ENCODE peak calls at places on chromosomes 13 and 19, in eight cellular contexts. One of them, this sample, is unnamed.

GRCh38 chr19:40190891-40191835 is at the start of gene MAP3K10:
- DNase-seq in heart left ventricle: peak; percentile 81
- DNase-seq in WERI-Rb-1: peak; percentile 69
- DNase-seq in brain microvascular endothelial cell: peak; percentile 63
- DNase-seq in PC-9: no peak
- DNase-seq in right lobe of liver: peak; percentile 85
- DNase-seq in right atrium auricular region: peak; percentile 68
- DNase-seq in adrenal gland: peak; percentile 76
- DNase-seq in this sample: peak; percentile 8

GRCh38 chr19:507286-508203 is at the start of gene TPGS1:
- DNase-seq in heart left ventricle: peak; percentile 79
- DNase-seq in WERI-Rb-1: peak; percentile 94
- DNase-seq in brain microvascular endothelial cell: peak; percentile 51
- DNase-seq in PC-9: peak; percentile 58
- DNase-seq in right lobe of liver: peak; percentile 94
- DNase-seq in right atrium auricular region: peak; percentile 70
- DNase-seq in adrenal gland: peak; percentile 69
- DNase-seq in this sample: no peak

GRCh38 chr19:5031231-5032100 is 62.6 kb downstream of the KDM4B start:
- DNase-seq in heart left ventricle: peak; percentile 78
- DNase-seq in WERI-Rb-1: peak; percentile 88
- DNase-seq in brain microvascular endothelial cell: peak; percentile 70
- DNase-seq in PC-9: peak; percentile 40
- DNase-seq in right lobe of liver: peak; percentile 86
- DNase-seq in right atrium auricular region: peak; percentile 86
- DNase-seq in adrenal gland: peak; percentile 88
- DNase-seq in this sample: peak; percentile 48

GRCh38 chr19:8028951-8029491 is 23.5 kb upstream of the CCL25 start:
- DNase-seq in heart left ventricle: peak; percentile 20
- DNase-seq in WERI-Rb-1: peak; percentile 40
- DNase-seq in brain microvascular endothelial cell: no peak
- DNase-seq in PC-9: no peak
- DNase-seq in right lobe of liver: no peak
- DNase-seq in right atrium auricular region: no peak
- DNase-seq in adrenal gland: no peak
- DNase-seq in this sample: no peak

GRCh38 chr13:20567881-20568528 is 1.0 kb downstream of the IFT88 start:
- DNase-seq in heart left ventricle: no peak
- DNase-seq in WERI-Rb-1: no peak
- DNase-seq in brain microvascular endothelial cell: peak; percentile 7
- DNase-seq in PC-9: no peak
- DNase-seq in right lobe of liver: no peak
- DNase-seq in right atrium auricular region: no peak
- DNase-seq in adrenal gland: peak; percentile 6
- DNase-seq in this sample: no peak

GRCh38 chr13:80312012-80312704 is 28.8 kb downstream of the SPRY2 start:
- DNase-seq in heart left ventricle: no peak
- DNase-seq in WERI-Rb-1: no peak
- DNase-seq in brain microvascular endothelial cell: no peak
- DNase-seq in PC-9: no peak
- DNase-seq in right lobe of liver: no peak
- DNase-seq in right atrium auricular region: no peak
- DNase-seq in adrenal gland: no peak
- DNase-seq in this sample: no peak

GRCh38 chr13:40432018-40432978 is 234.1 kb downstream of the FOXO1 start:
- DNase-seq in heart left ventricle: no peak
- DNase-seq in WERI-Rb-1: no peak
- DNase-seq in brain microvascular endothelial cell: no peak
- DNase-seq in PC-9: no peak
- DNase-seq in right lobe of liver: no peak
- DNase-seq in right atrium auricular region: no peak
- DNase-seq in adrenal gland: no peak
- DNase-seq in this sample: no peak

GRCh38 chr19:8593931-8594330 is 16.6 kb downstream of the ADAMTS10 start:
- DNase-seq in heart left ventricle: no peak
- DNase-seq in WERI-Rb-1: no peak
- DNase-seq in brain microvascular endothelial cell: no peak
- DNase-seq in PC-9: no peak
- DNase-seq in right lobe of liver: no peak
- DNase-seq in right atrium auricular region: no peak
- DNase-seq in adrenal gland: no peak
- DNase-seq in this sample: no peak

GRCh38 chr13:114303700-114304327 is 10.5 kb upstream of the CHAMP1 start:
- DNase-seq in heart left ventricle: no peak
- DNase-seq in WERI-Rb-1: no peak
- DNase-seq in brain microvascular endothelial cell: no peak
- DNase-seq in PC-9: no peak
- DNase-seq in right lobe of liver: no peak
- DNase-seq in right atrium auricular region: no peak
- DNase-seq in adrenal gland: no peak
- DNase-seq in this sample: no peak

GRCh38 chr19:18317998-18318800 is 4.7 kb downstream of the LSM4 start:
- DNase-seq in heart left ventricle: peak; percentile 59
- DNase-seq in WERI-Rb-1: no peak
- DNase-seq in brain microvascular endothelial cell: no peak
- DNase-seq in PC-9: no peak
- DNase-seq in right lobe of liver: peak; percentile 69
- DNase-seq in right atrium auricular region: no peak
- DNase-seq in adrenal gland: peak; percentile 50
- DNase-seq in this sample: no peak

GRCh38 chr13:74036373-74036772 is 97.8 kb downstream of the KLF12 start:
- DNase-seq in heart left ventricle: no peak
- DNase-seq in WERI-Rb-1: no peak
- DNase-seq in brain microvascular endothelial cell: no peak
- DNase-seq in PC-9: peak; percentile 73
- DNase-seq in right lobe of liver: no peak
- DNase-seq in right atrium auricular region: no peak
- DNase-seq in adrenal gland: no peak
- DNase-seq in this sample: peak; percentile 93

GRCh38 chr13:75319244-75319643 is 162.7 kb downstream of the TBC1D4 start:
- DNase-seq in heart left ventricle: no peak
- DNase-seq in WERI-Rb-1: no peak
- DNase-seq in brain microvascular endothelial cell: peak; percentile 31
- DNase-seq in PC-9: no peak
- DNase-seq in right lobe of liver: no peak
- DNase-seq in right atrium auricular region: no peak
- DNase-seq in adrenal gland: no peak
- DNase-seq in this sample: peak; percentile 25

GRCh38 chr19:51784922-51785690 is 9.9 kb upstream of the FPR3 start:
- DNase-seq in heart left ventricle: peak; percentile 62
- DNase-seq in WERI-Rb-1: no peak
- DNase-seq in brain microvascular endothelial cell: peak; percentile 32
- DNase-seq in PC-9: peak; percentile 53
- DNase-seq in right lobe of liver: no peak
- DNase-seq in right atrium auricular region: peak; percentile 90
- DNase-seq in adrenal gland: peak; percentile 69
- DNase-seq in this sample: peak; percentile 62

GRCh38 chr19:35178701-35179100 is 24.2 kb downstream of the FXYD5 start:
- DNase-seq in heart left ventricle: no peak
- DNase-seq in WERI-Rb-1: no peak
- DNase-seq in brain microvascular endothelial cell: no peak
- DNase-seq in PC-9: no peak
- DNase-seq in right lobe of liver: no peak
- DNase-seq in right atrium auricular region: no peak
- DNase-seq in adrenal gland: no peak
- DNase-seq in this sample: no peak

GRCh38 chr19:35184267-35184666 is 29.7 kb downstream of the FXYD5 start:
- DNase-seq in heart left ventricle: no peak
- DNase-seq in WERI-Rb-1: no peak
- DNase-seq in brain microvascular endothelial cell: no peak
- DNase-seq in PC-9: no peak
- DNase-seq in right lobe of liver: no peak
- DNase-seq in right atrium auricular region: no peak
- DNase-seq in adrenal gland: no peak
- DNase-seq in this sample: no peak

GRCh38 chr19:35179830-35180229 is 25.3 kb downstream of the FXYD5 start:
- DNase-seq in heart left ventricle: no peak
- DNase-seq in WERI-Rb-1: no peak
- DNase-seq in brain microvascular endothelial cell: no peak
- DNase-seq in PC-9: no peak
- DNase-seq in right lobe of liver: no peak
- DNase-seq in right atrium auricular region: no peak
- DNase-seq in adrenal gland: no peak
- DNase-seq in this sample: no peak

GRCh38 chr19:35184884-35185283 is 30.3 kb downstream of the FXYD5 start:
- DNase-seq in heart left ventricle: no peak
- DNase-seq in WERI-Rb-1: no peak
- DNase-seq in brain microvascular endothelial cell: no peak
- DNase-seq in PC-9: no peak
- DNase-seq in right lobe of liver: no peak
- DNase-seq in right atrium auricular region: no peak
- DNase-seq in adrenal gland: no peak
- DNase-seq in this sample: no peak

DNA sequence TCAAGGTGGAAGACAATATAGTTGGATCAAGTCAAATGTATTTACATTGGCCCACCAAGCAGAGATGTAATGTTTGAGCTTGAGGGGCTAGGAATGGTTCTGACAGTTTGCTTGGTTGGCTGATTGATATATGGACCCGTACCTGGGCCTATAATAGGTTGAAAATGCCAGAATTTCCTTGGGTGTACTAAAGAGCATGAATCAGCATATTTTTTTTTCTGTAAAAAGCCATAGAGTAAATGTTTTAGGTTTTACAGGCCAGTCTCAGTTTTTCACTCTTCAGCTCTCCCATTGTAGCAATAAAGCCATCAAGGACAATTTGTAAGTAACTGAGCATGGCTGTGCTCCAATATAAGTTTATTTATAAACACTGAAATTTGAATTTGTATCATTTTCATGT is 26.9 kb downstream of the FXYD5 start:
- DNase-seq in heart left ventricle: no peak
- DNase-seq in WERI-Rb-1: no peak
- DNase-seq in brain microvascular endothelial cell: no peak
- DNase-seq in PC-9: no peak
- DNase-seq in right lobe of liver: no peak
- DNase-seq in right atrium auricular region: no peak
- DNase-seq in adrenal gland: no peak
- DNase-seq in this sample: no peak
- TF ChIP-seq CTCF in heart left ventricle: no peak
- TF ChIP-seq CTCF in WERI-Rb-1: no peak
- TF ChIP-seq CTCF in brain microvascular endothelial cell: no peak
- TF ChIP-seq CTCF in PC-9: no peak
- TF ChIP-seq CTCF in right lobe of liver: no peak
- TF ChIP-seq CTCF in right atrium auricular region: no peak
- TF ChIP-seq CTCF in adrenal gland: no peak
- TF ChIP-seq CTCF in this sample: no peak

GRCh38 chr13:52737451-52737850 is 2.2 kb downstream of the CNMD start:
- DNase-seq in heart left ventricle: no peak
- DNase-seq in WERI-Rb-1: no peak
- DNase-seq in brain microvascular endothelial cell: no peak
- DNase-seq in PC-9: no peak
- DNase-seq in right lobe of liver: no peak
- DNase-seq in right atrium auricular region: no peak
- DNase-seq in adrenal gland: no peak
- DNase-seq in this sample: no peak

GRCh38 chr13:52736891-52737290 is 2.7 kb downstream of the CNMD start:
- DNase-seq in heart left ventricle: no peak
- DNase-seq in WERI-Rb-1: peak; percentile 25
- DNase-seq in brain microvascular endothelial cell: no peak
- DNase-seq in PC-9: no peak
- DNase-seq in right lobe of liver: no peak
- DNase-seq in right atrium auricular region: no peak
- DNase-seq in adrenal gland: no peak
- DNase-seq in this sample: no peak

GRCh38 chr13:52737900-52738299 is 1.7 kb downstream of the CNMD start:
- DNase-seq in heart left ventricle: no peak
- DNase-seq in WERI-Rb-1: no peak
- DNase-seq in brain microvascular endothelial cell: no peak
- DNase-seq in PC-9: no peak
- DNase-seq in right lobe of liver: no peak
- DNase-seq in right atrium auricular region: no peak
- DNase-seq in adrenal gland: no peak
- DNase-seq in this sample: no peak

GRCh38 chr13:52738719-52739467 is 727 bp downstream of the CNMD start:
- DNase-seq in heart left ventricle: peak; percentile 18
- DNase-seq in WERI-Rb-1: no peak
- DNase-seq in brain microvascular endothelial cell: no peak
- DNase-seq in PC-9: no peak
- DNase-seq in right lobe of liver: no peak
- DNase-seq in right atrium auricular region: no peak
- DNase-seq in adrenal gland: peak; percentile 7
- DNase-seq in this sample: no peak

GRCh38 chr13:52739468-52740071 is at the start of gene CNMD:
- DNase-seq in heart left ventricle: no peak
- DNase-seq in WERI-Rb-1: no peak
- DNase-seq in brain microvascular endothelial cell: no peak
- DNase-seq in PC-9: no peak
- DNase-seq in right lobe of liver: no peak
- DNase-seq in right atrium auricular region: no peak
- DNase-seq in adrenal gland: no peak
- DNase-seq in this sample: no peak
- H3K4me3 ChIP-seq in heart left ventricle: peak within 1 kb of the TSS; percentile 37
- H3K4me3 ChIP-seq in WERI-Rb-1: no peak within 1 kb of the TSS
- H3K4me3 ChIP-seq in brain microvascular endothelial cell: peak within 1 kb of the TSS; percentile 38
- H3K4me3 ChIP-seq in PC-9: no peak within 1 kb of the TSS
- H3K4me3 ChIP-seq in right lobe of liver: no peak within 1 kb of the TSS
- H3K4me3 ChIP-seq in right atrium auricular region: peak within 1 kb of the TSS; percentile 12
- H3K4me3 ChIP-seq in adrenal gland: peak within 1 kb of the TSS; percentile 16
- H3K4me3 ChIP-seq in this sample: no peak within 1 kb of the TSS

DNA sequence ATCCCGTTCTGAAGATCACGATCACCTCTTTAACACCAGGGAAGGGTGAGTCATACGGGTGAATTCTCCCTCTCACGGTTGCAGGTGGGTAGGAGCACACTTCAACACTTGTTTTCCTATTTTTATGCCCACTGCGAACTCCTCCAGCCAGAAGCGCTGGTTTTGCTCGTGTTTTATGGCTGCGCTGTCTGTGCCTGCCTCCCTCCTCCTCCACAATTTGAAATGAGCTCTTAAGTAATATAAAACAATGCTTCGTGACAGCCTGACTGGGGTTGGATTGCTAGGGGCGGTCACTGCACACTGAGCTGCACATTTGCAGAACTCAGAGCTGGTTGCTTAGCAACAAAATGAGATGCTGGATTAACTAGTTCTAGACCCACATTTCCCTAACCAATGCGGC is 12.9 kb downstream of the CCDC70 start:
- DNase-seq in heart left ventricle: no peak
- DNase-seq in WERI-Rb-1: no peak
- DNase-seq in brain microvascular endothelial cell: no peak
- DNase-seq in PC-9: no peak
- DNase-seq in right lobe of liver: no peak
- DNase-seq in right atrium auricular region: no peak
- DNase-seq in adrenal gland: no peak
- DNase-seq in this sample: no peak
- H3K36me3 ChIP-seq in heart left ventricle: no peaks in the 10 kb centered on the region
- H3K36me3 ChIP-seq in WERI-Rb-1: no peaks in the 10 kb centered on the region
- H3K36me3 ChIP-seq in brain microvascular endothelial cell: no peaks in the 10 kb centered on the region
- H3K36me3 ChIP-seq in PC-9: no peaks in the 10 kb centered on the region
- H3K36me3 ChIP-seq in right lobe of liver: no peaks in the 10 kb centered on the region
- H3K36me3 ChIP-seq in right atrium auricular region: no peaks in the 10 kb centered on the region
- H3K36me3 ChIP-seq in adrenal gland: no peaks in the 10 kb centered on the region
- H3K36me3 ChIP-seq in this sample: no peaks in the 10 kb centered on the region

DNA sequence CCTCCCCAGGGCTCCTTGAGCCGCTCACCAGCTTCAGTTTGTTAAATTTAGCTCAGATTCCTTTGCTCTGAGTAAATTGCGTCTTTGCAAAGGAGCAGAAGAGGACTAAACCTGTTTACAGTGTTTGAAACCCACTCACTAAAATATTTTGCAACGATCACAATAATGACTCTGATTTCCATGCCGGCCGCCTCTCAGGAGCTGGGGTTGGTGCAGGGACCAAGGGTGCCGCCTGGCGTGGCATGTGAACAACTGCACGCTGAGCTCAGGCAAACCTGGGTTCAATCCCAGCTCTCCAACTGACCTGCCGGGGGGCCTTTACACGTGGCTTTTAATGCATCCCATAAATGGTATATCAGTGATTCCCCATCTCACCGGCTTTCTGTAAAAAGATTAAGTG is 68.7 kb upstream of the CACNA1A start:
- DNase-seq in heart left ventricle: no peak
- DNase-seq in WERI-Rb-1: peak; percentile 12
- DNase-seq in brain microvascular endothelial cell: no peak
- DNase-seq in PC-9: no peak
- DNase-seq in right lobe of liver: no peak
- DNase-seq in right atrium auricular region: no peak
- DNase-seq in adrenal gland: no peak
- DNase-seq in this sample: no peak
- TF ChIP-seq CTCF in heart left ventricle: no peak
- TF ChIP-seq CTCF in WERI-Rb-1: peak; percentile 70
- TF ChIP-seq CTCF in brain microvascular endothelial cell: peak; percentile 31
- TF ChIP-seq CTCF in PC-9: peak; percentile 59
- TF ChIP-seq CTCF in right lobe of liver: no peak
- TF ChIP-seq CTCF in right atrium auricular region: no peak
- TF ChIP-seq CTCF in adrenal gland: peak; percentile 15
- TF ChIP-seq CTCF in this sample: peak; percentile 1

This sample was measured in bronchial epithelial cell.